ENCODE peak calls at places on chromosomes 1 and 21, in six cellular contexts. K, U, E, Q, L and M are unnamed samples.

GRCh38 chr1:8516793-8517556 is 199.1 kb downstream of the SLC45A1 start:
- DNase-seq in K (no peak), U (peak; percentile 34), E (no peak), Q (no peak), L (no peak), M (no peak)

GRCh38 chr1:51636765-51637522 is 20.1 kb downstream of the OSBPL9 start:
- DNase-seq in K (peak; percentile 70), U (peak; percentile 82), E (peak; percentile 71), Q (no peak), L (no peak), M (peak; percentile 70)

GRCh38 chr21:17476006-17476405 is 36.8 kb upstream of the CXADR start:
- DNase-seq in K (no peak), U (no peak), E (no peak), Q (no peak), L (no peak), M (no peak)

GRCh38 chr1:245843101-245843500 is 664.0 kb downstream of the SMYD3 start:
- DNase-seq in K (no peak), U (no peak), E (no peak), Q (no peak), L (no peak), M (no peak)

GRCh38 chr1:96515430-96515829 is 206.2 kb upstream of the PTBP2 start:
- DNase-seq in K (no peak), U (no peak), E (no peak), Q (no peak), L (no peak), M (no peak)

GRCh38 chr1:53848025-53848424 is 9.9 kb upstream of the NDC1 start:
- DNase-seq in K (no peak), U (no peak), E (no peak), Q (no peak), L (no peak), M (no peak)

GRCh38 chr1:174433451-174433850 is 14.3 kb upstream of the GPR52 start:
- DNase-seq in K (no peak), U (peak; percentile 74), E (no peak), Q (no peak), L (no peak), M (no peak)

GRCh38 chr1:222276062-222276461 is 271.8 kb downstream of the HHIPL2 start:
- DNase-seq in K (no peak), U (no peak), E (no peak), Q (no peak), L (no peak), M (no peak)

GRCh38 chr21:25639167-25639921 is at the start of gene JAM2:
- DNase-seq in K (no peak), U (peak; percentile 36), E (peak; percentile 55), Q (peak; percentile 59), L (peak; percentile 59), M (peak; percentile 76)

GRCh38 chr1:7526867-7527732 is 244.0 kb upstream of the VAMP3 start:
- DNase-seq in K (no peak), U (no peak), E (no peak), Q (no peak), L (peak; percentile 33), M (no peak)

GRCh38 chr1:100277866-100278265 is 11.8 kb downstream of the RTCA start:
- DNase-seq in K (no peak), U (no peak), E (no peak), Q (no peak), L (no peak), M (no peak)

GRCh38 chr1:198590454-198590853 is 48.4 kb upstream of the PTPRC start:
- DNase-seq in K (no peak), U (no peak), E (no peak), Q (no peak), L (no peak), M (no peak)

GRCh38 chr1:221687731-221688487 is 54.0 kb downstream of the DUSP10 start:
- DNase-seq in K (no peak), U (no peak), E (no peak), Q (no peak), L (no peak), M (no peak)

GRCh38 chr1:92752719-92753118 is 32.2 kb downstream of the EVI5 start:
- DNase-seq in K (no peak), U (peak; percentile 28), E (no peak), Q (no peak), L (no peak), M (no peak)

GRCh38 chr1:201578008-201578888 is 39.3 kb downstream of the NAV1 start:
- DNase-seq in K (no peak), U (no peak), E (no peak), Q (no peak), L (peak; percentile 9), M (no peak)

GRCh38 chr1:87592156-87592555 is 263.5 kb downstream of the LMO4 start:
- DNase-seq in K (no peak), U (no peak), E (no peak), Q (no peak), L (no peak), M (no peak)

GRCh38 chr1:221759436-221759835 is 17.5 kb upstream of the DUSP10 start:
- DNase-seq in K (no peak), U (peak; percentile 43), E (no peak), Q (no peak), L (no peak), M (no peak)

GRCh38 chr1:222616535-222616934 is 1.4 kb upstream of the MIA3 start:
- DNase-seq in K (no peak), U (peak; percentile 70), E (peak; percentile 25), Q (no peak), L (no peak), M (no peak)

GRCh38 chr1:230851291-230851691 is 17.0 kb downstream of the C1orf198 start:
- DNase-seq in K (no peak), U (no peak), E (no peak), Q (no peak), L (no peak), M (no peak)

GRCh38 chr1:62062087-62062486 is 132.6 kb upstream of the L1TD1 start:
- DNase-seq in K (no peak), U (no peak), E (no peak), Q (no peak), L (no peak), M (no peak)

DNA sequence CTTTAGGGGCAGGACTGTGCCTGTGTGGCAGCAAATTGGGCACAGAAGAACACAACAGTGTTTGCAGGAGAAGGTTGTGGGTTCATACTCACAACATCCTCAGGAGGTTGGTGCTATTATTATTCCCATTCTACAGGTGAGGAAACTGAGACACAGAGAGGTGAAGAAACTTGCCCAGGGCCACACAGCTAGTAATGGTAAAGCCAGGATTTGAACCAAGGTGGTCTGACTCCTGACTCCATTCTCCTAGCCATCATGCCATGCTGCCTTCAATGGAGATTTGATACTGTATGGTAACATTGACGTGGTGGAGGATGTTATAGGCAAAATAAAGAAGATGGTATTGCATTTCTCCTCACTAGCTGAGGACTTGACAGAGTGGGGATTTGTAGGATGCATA is 334.2 kb downstream of the RPS6KC1 start:
- DNase-seq in K (no peak), U (no peak), E (no peak), Q (no peak), L (no peak), M (no peak)
- H3K27ac ChIP-seq in K (no peak overlapping the region), U (no peak overlapping the region), E (no peak overlapping the region), Q (no peak overlapping the region), L (no peak overlapping the region), M (no peak overlapping the region)

GRCh38 chr1:167582064-167582463 is 28.5 kb upstream of the CREG1 start:
- DNase-seq in K (no peak), U (no peak), E (no peak), Q (no peak), L (no peak), M (no peak)
- H3K27ac ChIP-seq in K (no peak overlapping the region), U (no peak overlapping the region), E (no peak overlapping the region), Q (no peak overlapping the region), L (no peak overlapping the region), M (no peak overlapping the region)

GRCh38 chr1:184875218-184875617 is 99.1 kb downstream of the NIBAN1 start:
- DNase-seq in K (no peak), U (no peak), E (no peak), Q (no peak), L (no peak), M (no peak)
- H3K27ac ChIP-seq in K (no peak overlapping the region), U (no peak overlapping the region), E (no peak overlapping the region), Q (peak overlapping the region; percentile 46), L (no peak overlapping the region), M (peak overlapping the region; percentile 12)

GRCh38 chr21:29333355-29333746 is 34.6 kb downstream of the BACH1 start:
- DNase-seq in K (no peak), U (no peak), E (no peak), Q (no peak), L (no peak), M (no peak)
- H3K27ac ChIP-seq in K (no peak overlapping the region), U (peak overlapping the region; percentile 36), E (no peak overlapping the region), Q (no peak overlapping the region), L (no peak overlapping the region), M (peak overlapping the region; percentile 25)

DNA sequence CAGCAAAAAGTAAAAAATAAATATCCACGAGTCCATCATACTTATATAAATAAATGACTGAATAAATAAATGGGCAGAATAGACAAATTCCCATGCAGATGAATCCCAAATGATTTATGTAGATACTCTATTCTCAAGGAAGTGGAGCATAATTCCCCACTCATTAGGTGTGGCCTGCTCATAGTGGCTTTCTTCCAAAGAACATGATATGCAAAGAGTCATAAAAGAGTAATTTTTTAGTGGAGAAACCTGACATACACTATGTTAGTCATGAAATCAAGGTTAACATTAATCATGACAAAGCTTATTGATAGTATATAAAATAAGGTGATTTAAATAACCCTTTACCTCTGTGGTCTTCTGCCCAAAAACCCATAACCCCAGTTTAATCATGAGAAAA is 298.9 kb downstream of the DPYD start:
- DNase-seq in K (no peak), U (no peak), E (no peak), Q (no peak), L (no peak), M (no peak)
- H3K27ac ChIP-seq in K (no peak overlapping the region), U (no peak overlapping the region), E (no peak overlapping the region), Q (peak overlapping the region; percentile 37), L (no peak overlapping the region), M (no peak overlapping the region)

DNA sequence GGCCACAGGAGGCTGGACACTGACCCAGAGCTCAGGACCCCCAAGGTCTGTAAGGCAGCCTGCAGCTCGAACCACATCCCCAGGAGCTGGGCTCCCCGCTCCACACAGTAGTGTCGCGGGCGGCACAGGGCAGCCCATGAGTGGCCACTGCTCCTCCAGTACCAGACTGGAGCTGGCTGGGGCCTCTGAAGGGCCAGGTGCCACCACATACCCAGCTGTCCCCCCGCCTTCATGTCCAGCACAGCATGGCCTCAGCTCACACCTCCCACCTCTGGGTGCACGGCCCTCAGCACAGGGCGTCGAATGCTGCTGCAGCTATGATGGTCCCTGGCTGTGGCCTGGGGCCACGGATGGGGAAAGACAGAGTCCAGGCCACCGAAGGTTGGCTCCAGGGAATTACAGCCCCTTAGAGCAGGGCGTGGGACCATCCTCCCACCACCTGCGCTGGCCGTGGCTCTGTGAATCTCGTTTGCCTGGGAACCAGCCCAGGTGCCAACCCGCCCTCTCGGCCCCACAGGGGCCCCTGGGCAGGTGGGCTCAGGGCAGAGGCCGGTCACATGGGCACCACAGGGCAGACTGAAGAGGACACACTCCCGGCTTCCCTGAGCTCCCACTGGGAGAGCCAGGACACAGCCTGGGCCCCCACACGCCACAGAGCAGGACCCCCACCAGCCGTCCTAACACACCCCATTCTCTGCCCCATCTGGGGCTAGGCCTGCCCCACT is 2.1 kb upstream of the TNFRSF4 start:
- DNase-seq in K (no peak), U (no peak), E (no peak), Q (no peak), L (no peak), M (no peak)
- H3K27ac ChIP-seq in K (no peak overlapping the region), U (no peak overlapping the region), E (no peak overlapping the region), Q (peak overlapping the region; percentile 74), L (no peak overlapping the region), M (no peak overlapping the region)